ENCODE peak calls at places on chromosome 14, in nine cellular contexts. O, M, V, Q, X, D, C, J and I are unnamed samples.

GRCh38 chr14:58787601-58788000 is 149.8 kb downstream of the DACT1 start:
- DNase-seq in V (no peak), O (no peak), J (no peak), M (peak; percentile 64), C (no peak), D (peak; percentile 79), X (no peak), Q (no peak), I (no peak)

GRCh38 chr14:21455592-21455911 is 371 bp downstream of the CHD8 start:
- DNase-seq in D (peak; percentile 26), X (no peak), M (no peak), J (no peak), C (no peak), O (no peak), Q (peak; percentile 86), V (no peak), I (peak; percentile 25)

GRCh38 chr14:94110552-94111181 is at the start of gene IFI27:
- DNase-seq in V (no peak), C (peak; percentile 26), Q (peak; percentile 27), O (no peak), J (no peak), D (peak; percentile 73), M (no peak), X (no peak), I (no peak)

GRCh38 chr14:94040247-94040646 is 14.1 kb downstream of the OTUB2 start:
- DNase-seq in X (no peak), V (no peak), M (no peak), O (no peak), D (no peak), J (no peak), C (no peak), Q (no peak), I (no peak)

GRCh38 chr14:55536208-55536708 is 43.7 kb upstream of the KTN1 start:
- DNase-seq in D (no peak), X (no peak), C (no peak), V (no peak), O (no peak), M (no peak), J (no peak), Q (no peak), I (no peak)

GRCh38 chr14:31377433-31377832 is 42.9 kb downstream of the HEATR5A start:
- DNase-seq in Q (no peak), O (no peak), V (no peak), X (no peak), C (no peak), M (no peak), D (no peak), J (no peak), I (no peak)

GRCh38 chr14:102496331-102496691 is 13.3 kb downstream of the ANKRD9 start:
- DNase-seq in D (no peak), J (no peak), V (no peak), M (no peak), X (no peak), Q (no peak), C (no peak), O (no peak), I (no peak)

GRCh38 chr14:32078794-32079663 is 1.9 kb downstream of the ARHGAP5 start:
- DNase-seq in O (no peak), M (no peak), D (no peak), J (no peak), C (no peak), Q (no peak), X (peak; percentile 19), V (no peak), I (peak; percentile 5)

GRCh38 chr14:21985081-21985480 is 311.5 kb upstream of the OR4E1 start:
- DNase-seq in C (no peak), O (no peak), J (no peak), D (no peak), X (peak; percentile 7), V (no peak), M (no peak), Q (no peak), I (no peak)

GRCh38 chr14:101601603-101602465 is 40.5 kb downstream of the DIO3 start:
- DNase-seq in C (no peak), D (no peak), Q (peak; percentile 83), M (peak; percentile 77), V (no peak), X (no peak), O (no peak), J (no peak), I (no peak)

DNA sequence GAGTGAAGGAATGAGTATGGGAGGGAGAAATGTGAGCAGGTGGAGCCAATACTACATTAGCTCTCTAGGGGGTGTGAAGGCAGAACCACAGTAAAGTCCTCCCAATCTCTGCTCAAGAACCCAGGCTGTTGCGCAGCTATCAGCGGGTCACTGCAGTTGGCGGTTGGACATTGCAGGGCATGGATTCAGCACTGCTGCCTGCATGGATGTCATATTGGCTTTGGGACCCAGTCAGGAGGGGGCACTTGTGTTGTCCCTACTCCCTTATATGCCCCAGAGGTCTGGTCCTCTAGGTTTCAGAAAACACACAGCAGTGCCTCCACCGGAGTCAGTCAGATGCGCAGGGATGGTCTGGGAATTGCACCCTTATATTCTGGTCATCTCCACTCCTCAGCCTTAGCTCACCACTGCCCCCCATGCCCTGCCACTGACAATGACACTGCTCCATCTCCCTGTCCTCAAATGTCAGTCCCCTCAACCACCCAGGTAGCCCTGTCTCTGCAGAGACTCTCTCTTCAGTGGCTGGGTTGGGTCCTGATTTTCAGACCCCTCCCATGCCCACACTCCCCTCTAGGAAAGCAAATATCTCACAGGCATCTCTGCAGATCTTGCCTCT is 9.6 kb downstream of the ZDHHC22 start:
- DNase-seq in C (no peak), V (no peak), J (no peak), M (no peak), X (no peak), Q (no peak), O (no peak), D (no peak), I (no peak)
- TF ChIP-seq CTCF in C (no peak), V (no peak), J (no peak), M (no peak), X (no peak), Q (no peak), O (no peak), D (no peak), I (peak; percentile 11)

DNA sequence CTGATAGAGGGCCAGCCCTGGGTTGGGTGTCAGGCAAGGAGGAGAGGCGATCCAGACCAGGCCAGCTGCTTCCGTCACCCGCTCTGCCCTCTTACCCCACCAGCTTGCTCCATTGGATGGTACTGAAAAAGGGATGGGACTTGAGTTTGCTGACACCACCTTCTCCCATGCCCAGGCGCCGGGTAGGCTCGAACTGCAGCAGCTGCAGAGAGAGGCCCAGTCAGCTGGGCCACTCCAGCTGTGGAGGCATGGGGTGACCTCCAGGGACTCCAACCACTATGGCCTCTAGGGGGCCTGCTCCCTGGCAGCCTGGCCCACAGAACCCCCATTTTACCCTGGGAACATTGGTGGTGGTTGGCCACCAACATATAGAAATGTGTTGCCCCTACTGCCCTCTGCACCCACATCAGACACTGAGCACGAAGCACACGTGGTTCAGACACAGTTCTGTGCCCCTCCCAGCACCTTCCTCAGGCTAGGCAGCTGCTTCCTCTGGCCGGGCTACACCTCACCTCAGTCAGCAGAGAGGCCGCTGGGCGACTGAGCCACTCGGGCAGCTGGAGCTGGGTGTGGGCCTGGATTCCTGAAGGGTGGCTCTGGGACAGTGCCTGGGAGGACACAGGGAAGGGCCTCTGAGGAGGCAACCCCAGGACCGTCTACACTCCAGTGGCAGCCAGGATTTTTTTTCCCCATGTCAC is 16.0 kb downstream of the RPS6KL1 start:
- DNase-seq in X (no peak), V (peak; percentile 26), D (no peak), C (no peak), Q (no peak), O (no peak), M (no peak), J (no peak), I (no peak)
- TF ChIP-seq CTCF in X (peak; percentile 17), V (peak; percentile 9), D (peak; percentile 30), C (no peak), Q (no peak), O (no peak), M (no peak), J (peak; percentile 7), I (peak; percentile 69)

GRCh38 chr14:77058082-77058481 is 29.6 kb upstream of the IRF2BPL start:
- DNase-seq in M (no peak), Q (no peak), X (no peak), D (no peak), V (no peak), O (no peak), C (no peak), J (no peak), I (no peak)

GRCh38 chr14:77061630-77062029 is 33.1 kb upstream of the IRF2BPL start:
- DNase-seq in X (no peak), M (no peak), Q (no peak), O (no peak), J (no peak), C (no peak), D (no peak), V (no peak), I (no peak)

GRCh38 chr14:77058785-77059184 is 30.3 kb upstream of the IRF2BPL start:
- DNase-seq in Q (no peak), O (no peak), D (no peak), X (no peak), V (no peak), M (no peak), J (no peak), C (no peak), I (no peak)

GRCh38 chr14:77062261-77062660 is 33.8 kb upstream of the IRF2BPL start:
- DNase-seq in J (no peak), Q (no peak), O (no peak), C (no peak), X (no peak), M (no peak), D (no peak), V (no peak), I (no peak)

DNA sequence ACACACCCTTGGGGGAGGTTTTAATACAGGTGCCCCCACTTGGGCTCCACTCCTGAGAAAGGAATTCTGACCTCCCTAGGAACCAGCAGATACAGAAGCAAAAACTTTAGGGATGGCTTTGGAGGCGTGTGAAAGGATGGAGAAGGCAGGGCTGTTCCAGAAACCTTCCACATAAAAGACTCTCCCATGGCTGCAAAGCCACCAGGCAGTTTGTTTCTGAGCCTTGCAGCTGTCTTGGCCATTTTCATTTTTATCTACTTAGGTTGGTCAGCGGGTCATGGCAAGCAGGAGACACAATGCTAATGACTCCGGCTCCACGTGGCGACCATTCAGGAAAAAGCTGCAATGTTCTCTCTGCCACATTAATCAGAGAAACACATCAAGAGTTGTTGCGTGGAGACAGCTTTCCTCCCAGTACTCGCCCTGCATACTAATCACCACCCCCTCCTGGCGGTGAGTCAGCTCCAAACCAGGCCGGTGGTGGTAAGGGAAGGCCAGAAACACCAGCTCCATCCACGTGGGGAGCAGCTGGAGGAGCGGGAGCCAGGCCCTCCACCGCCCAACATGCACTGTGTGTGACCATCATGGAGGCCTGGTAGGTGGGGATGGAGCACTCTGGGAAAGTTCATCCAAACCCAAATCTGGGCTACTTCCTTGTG is 30.9 kb upstream of the IRF2BPL start:
- DNase-seq in J (peak; percentile 95), Q (no peak), D (peak; percentile 93), O (no peak), M (no peak), V (no peak), C (peak; percentile 61), X (no peak), I (peak; percentile 94)
- TF ChIP-seq CTCF in J (peak; percentile 33), Q (peak; percentile 46), D (peak; percentile 44), O (peak; percentile 0), M (no peak), V (no peak), C (no peak), X (peak; percentile 48), I (peak; percentile 76)

DNA sequence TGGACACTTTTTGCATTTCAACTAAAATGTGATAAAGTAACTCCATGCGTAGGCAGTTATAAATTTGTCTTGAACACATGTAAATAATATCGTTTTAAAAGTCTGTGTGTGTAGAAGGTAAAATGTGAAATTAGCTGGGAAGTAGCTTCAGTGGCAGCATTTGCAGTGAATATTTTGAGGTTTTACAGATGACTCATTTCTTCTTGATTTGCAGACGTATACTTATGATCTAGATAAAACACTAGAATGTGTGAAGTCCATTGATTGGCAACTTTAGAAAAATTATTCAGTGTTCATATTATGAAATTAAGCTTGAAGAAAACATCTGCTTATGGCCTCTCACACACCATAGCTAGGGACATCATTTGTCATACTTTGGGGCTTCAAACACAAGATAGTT is 788.6 kb upstream of the NOVA1 start:
- DNase-seq in V (no peak), D (no peak), C (no peak), J (no peak), M (no peak), Q (no peak), X (no peak), O (no peak), I (no peak)
- TF ChIP-seq CTCF in V (no peak), D (no peak), C (no peak), J (no peak), M (no peak), Q (no peak), X (no peak), O (no peak), I (no peak)